ENCODE peak calls at places on chromosomes 4 and X, in ten cellular contexts. One of them, this sample, is unnamed.

GRCh38 chr4:911221-911751 is 20.8 kb downstream of the GAK start:
- DNase-seq in Kasumi-1: no peak
- DNase-seq in SK-MEL-5: no peak
- DNase-seq in transverse colon: no peak
- DNase-seq in GDM1: no peak
- DNase-seq in stimulated activated CD8-positive, alpha-beta memory T cell treated with anti-CD3 and anti-CD28 coated beads, Interleukin-4, amount 100 ng/mL, for 4 hours: no peak
- DNase-seq in HL-60: no peak
- DNase-seq in OCI-LY7: no peak
- DNase-seq in GM12865: no peak
- DNase-seq in NCI-H226: no peak
- DNase-seq in this sample: no peak

GRCh38 chr4:79472693-79473552 is 64.9 kb upstream of the GK2 start:
- DNase-seq in Kasumi-1: no peak
- DNase-seq in OCI-LY7: no peak
- DNase-seq in transverse colon: no peak
- DNase-seq in NCI-H226: no peak
- DNase-seq in GM12865: no peak
- DNase-seq in HL-60: no peak
- DNase-seq in SK-MEL-5: no peak
- DNase-seq in stimulated activated CD8-positive, alpha-beta memory T cell treated with anti-CD3 and anti-CD28 coated beads, Interleukin-4, amount 100 ng/mL, for 4 hours: no peak
- DNase-seq in GDM1: no peak
- DNase-seq in this sample: peak

GRCh38 chr4:144313370-144313769 is 172.9 kb upstream of the GYPA start:
- DNase-seq in transverse colon: no peak
- DNase-seq in GM12865: no peak
- DNase-seq in GDM1: no peak
- DNase-seq in Kasumi-1: no peak
- DNase-seq in NCI-H226: no peak
- DNase-seq in SK-MEL-5: no peak
- DNase-seq in OCI-LY7: no peak
- DNase-seq in HL-60: no peak
- DNase-seq in stimulated activated CD8-positive, alpha-beta memory T cell treated with anti-CD3 and anti-CD28 coated beads, Interleukin-4, amount 100 ng/mL, for 4 hours: no peak
- DNase-seq in this sample: no peak

GRCh38 chr4:23717528-23718248 is 172.2 kb downstream of the PPARGC1A start:
- DNase-seq in OCI-LY7: peak
- DNase-seq in Kasumi-1: peak
- DNase-seq in stimulated activated CD8-positive, alpha-beta memory T cell treated with anti-CD3 and anti-CD28 coated beads, Interleukin-4, amount 100 ng/mL, for 4 hours: no peak
- DNase-seq in GDM1: no peak
- DNase-seq in SK-MEL-5: peak
- DNase-seq in NCI-H226: peak
- DNase-seq in transverse colon: peak
- DNase-seq in GM12865: peak
- DNase-seq in HL-60: peak
- DNase-seq in this sample: peak

GRCh38 chr4:78057135-78057599 is at the start of gene FRAS1:
- DNase-seq in HL-60: no peak
- DNase-seq in OCI-LY7: peak
- DNase-seq in NCI-H226: peak
- DNase-seq in GM12865: no peak
- DNase-seq in Kasumi-1: peak
- DNase-seq in transverse colon: peak
- DNase-seq in GDM1: no peak
- DNase-seq in stimulated activated CD8-positive, alpha-beta memory T cell treated with anti-CD3 and anti-CD28 coated beads, Interleukin-4, amount 100 ng/mL, for 4 hours: no peak
- DNase-seq in SK-MEL-5: no peak
- DNase-seq in this sample: peak

GRCh38 chr4:155426953-155427352 is 50.2 kb upstream of the MAP9 start:
- DNase-seq in SK-MEL-5: no peak
- DNase-seq in stimulated activated CD8-positive, alpha-beta memory T cell treated with anti-CD3 and anti-CD28 coated beads, Interleukin-4, amount 100 ng/mL, for 4 hours: no peak
- DNase-seq in Kasumi-1: no peak
- DNase-seq in OCI-LY7: no peak
- DNase-seq in NCI-H226: no peak
- DNase-seq in HL-60: no peak
- DNase-seq in GM12865: no peak
- DNase-seq in GDM1: no peak
- DNase-seq in transverse colon: no peak
- DNase-seq in this sample: no peak

GRCh38 chrX:64570204-64570603 is 175.0 kb upstream of the MTMR8 start:
- DNase-seq in Kasumi-1: peak
- DNase-seq in OCI-LY7: peak
- DNase-seq in stimulated activated CD8-positive, alpha-beta memory T cell treated with anti-CD3 and anti-CD28 coated beads, Interleukin-4, amount 100 ng/mL, for 4 hours: no peak
- DNase-seq in SK-MEL-5: peak
- DNase-seq in transverse colon: no peak
- DNase-seq in GM12865: no peak
- DNase-seq in GDM1: no peak
- DNase-seq in HL-60: no peak
- DNase-seq in NCI-H226: no peak
- DNase-seq in this sample: no peak

GRCh38 chr4:44232262-44232661 is 216.3 kb downstream of the KCTD8 start:
- DNase-seq in stimulated activated CD8-positive, alpha-beta memory T cell treated with anti-CD3 and anti-CD28 coated beads, Interleukin-4, amount 100 ng/mL, for 4 hours: no peak
- DNase-seq in GDM1: no peak
- DNase-seq in NCI-H226: no peak
- DNase-seq in SK-MEL-5: no peak
- DNase-seq in GM12865: no peak
- DNase-seq in transverse colon: no peak
- DNase-seq in Kasumi-1: no peak
- DNase-seq in OCI-LY7: no peak
- DNase-seq in HL-60: no peak
- DNase-seq in this sample: no peak

GRCh38 chrX:11770320-11770719 is 12.3 kb downstream of the MSL3 start:
- DNase-seq in stimulated activated CD8-positive, alpha-beta memory T cell treated with anti-CD3 and anti-CD28 coated beads, Interleukin-4, amount 100 ng/mL, for 4 hours: no peak
- DNase-seq in transverse colon: peak
- DNase-seq in OCI-LY7: peak
- DNase-seq in HL-60: peak
- DNase-seq in GM12865: peak
- DNase-seq in SK-MEL-5: peak
- DNase-seq in NCI-H226: no peak
- DNase-seq in Kasumi-1: peak
- DNase-seq in GDM1: peak
- DNase-seq in this sample: peak

GRCh38 chr4:99723555-99724450 is 66.2 kb upstream of the C4orf54 start:
- DNase-seq in Kasumi-1: no peak
- DNase-seq in SK-MEL-5: peak
- DNase-seq in stimulated activated CD8-positive, alpha-beta memory T cell treated with anti-CD3 and anti-CD28 coated beads, Interleukin-4, amount 100 ng/mL, for 4 hours: no peak
- DNase-seq in OCI-LY7: no peak
- DNase-seq in HL-60: peak
- DNase-seq in NCI-H226: peak
- DNase-seq in GDM1: peak
- DNase-seq in transverse colon: peak
- DNase-seq in GM12865: no peak
- DNase-seq in this sample: peak

GRCh38 chr4:186588503-186588902 is 33.1 kb upstream of the MTNR1A start:
- DNase-seq in Kasumi-1: no peak
- DNase-seq in GDM1: no peak
- DNase-seq in GM12865: no peak
- DNase-seq in transverse colon: no peak
- DNase-seq in stimulated activated CD8-positive, alpha-beta memory T cell treated with anti-CD3 and anti-CD28 coated beads, Interleukin-4, amount 100 ng/mL, for 4 hours: no peak
- DNase-seq in NCI-H226: no peak
- DNase-seq in HL-60: no peak
- DNase-seq in OCI-LY7: no peak
- DNase-seq in SK-MEL-5: no peak
- DNase-seq in this sample: no peak

GRCh38 chr4:158161561-158162354 is 11.1 kb downstream of the GASK1B start:
- DNase-seq in SK-MEL-5: peak
- DNase-seq in GM12865: no peak
- DNase-seq in Kasumi-1: peak
- DNase-seq in transverse colon: no peak
- DNase-seq in NCI-H226: peak
- DNase-seq in HL-60: peak
- DNase-seq in OCI-LY7: no peak
- DNase-seq in stimulated activated CD8-positive, alpha-beta memory T cell treated with anti-CD3 and anti-CD28 coated beads, Interleukin-4, amount 100 ng/mL, for 4 hours: no peak
- DNase-seq in GDM1: peak
- DNase-seq in this sample: peak

GRCh38 chr4:169765845-169766244 is 8.1 kb upstream of the HPF1 start:
- DNase-seq in NCI-H226: no peak
- DNase-seq in OCI-LY7: no peak
- DNase-seq in HL-60: no peak
- DNase-seq in Kasumi-1: no peak
- DNase-seq in SK-MEL-5: no peak
- DNase-seq in stimulated activated CD8-positive, alpha-beta memory T cell treated with anti-CD3 and anti-CD28 coated beads, Interleukin-4, amount 100 ng/mL, for 4 hours: no peak
- DNase-seq in GM12865: no peak
- DNase-seq in transverse colon: no peak
- DNase-seq in GDM1: no peak
- DNase-seq in this sample: peak

GRCh38 chrX:42385730-42386129 is 392.2 kb downstream of the PPP1R2C start:
- DNase-seq in transverse colon: no peak
- DNase-seq in SK-MEL-5: peak
- DNase-seq in NCI-H226: no peak
- DNase-seq in HL-60: no peak
- DNase-seq in GM12865: no peak
- DNase-seq in OCI-LY7: no peak
- DNase-seq in stimulated activated CD8-positive, alpha-beta memory T cell treated with anti-CD3 and anti-CD28 coated beads, Interleukin-4, amount 100 ng/mL, for 4 hours: no peak
- DNase-seq in GDM1: no peak
- DNase-seq in Kasumi-1: no peak
- DNase-seq in this sample: peak

GRCh38 chrX:68163446-68163845 is 269.8 kb downstream of the OPHN1 start:
- DNase-seq in SK-MEL-5: no peak
- DNase-seq in stimulated activated CD8-positive, alpha-beta memory T cell treated with anti-CD3 and anti-CD28 coated beads, Interleukin-4, amount 100 ng/mL, for 4 hours: no peak
- DNase-seq in HL-60: no peak
- DNase-seq in GM12865: no peak
- DNase-seq in NCI-H226: peak
- DNase-seq in GDM1: no peak
- DNase-seq in transverse colon: no peak
- DNase-seq in OCI-LY7: no peak
- DNase-seq in Kasumi-1: no peak
- DNase-seq in this sample: peak

GRCh38 chrX:9153299-9153698 is 119.4 kb upstream of the FAM9B start:
- DNase-seq in OCI-LY7: no peak
- DNase-seq in HL-60: no peak
- DNase-seq in GDM1: no peak
- DNase-seq in SK-MEL-5: no peak
- DNase-seq in Kasumi-1: no peak
- DNase-seq in NCI-H226: peak
- DNase-seq in stimulated activated CD8-positive, alpha-beta memory T cell treated with anti-CD3 and anti-CD28 coated beads, Interleukin-4, amount 100 ng/mL, for 4 hours: no peak
- DNase-seq in GM12865: no peak
- DNase-seq in transverse colon: no peak
- DNase-seq in this sample: peak

GRCh38 chr4:183602444-183603102 is 56.4 kb downstream of the RWDD4 start:
- DNase-seq in GDM1: no peak
- DNase-seq in stimulated activated CD8-positive, alpha-beta memory T cell treated with anti-CD3 and anti-CD28 coated beads, Interleukin-4, amount 100 ng/mL, for 4 hours: no peak
- DNase-seq in OCI-LY7: no peak
- DNase-seq in Kasumi-1: no peak
- DNase-seq in SK-MEL-5: peak
- DNase-seq in HL-60: no peak
- DNase-seq in NCI-H226: no peak
- DNase-seq in GM12865: peak
- DNase-seq in transverse colon: no peak
- DNase-seq in this sample: peak

GRCh38 chrX:26918633-26919032 is 544.5 kb downstream of the PPP4R3C start:
- DNase-seq in HL-60: peak
- DNase-seq in GM12865: peak
- DNase-seq in OCI-LY7: peak
- DNase-seq in stimulated activated CD8-positive, alpha-beta memory T cell treated with anti-CD3 and anti-CD28 coated beads, Interleukin-4, amount 100 ng/mL, for 4 hours: no peak
- DNase-seq in transverse colon: no peak
- DNase-seq in SK-MEL-5: peak
- DNase-seq in Kasumi-1: peak
- DNase-seq in NCI-H226: no peak
- DNase-seq in GDM1: peak
- DNase-seq in this sample: peak

GRCh38 chr4:113955411-113955810 is 24.0 kb downstream of the ARSJ start:
- DNase-seq in OCI-LY7: no peak
- DNase-seq in GM12865: no peak
- DNase-seq in SK-MEL-5: no peak
- DNase-seq in HL-60: no peak
- DNase-seq in NCI-H226: no peak
- DNase-seq in GDM1: no peak
- DNase-seq in Kasumi-1: no peak
- DNase-seq in stimulated activated CD8-positive, alpha-beta memory T cell treated with anti-CD3 and anti-CD28 coated beads, Interleukin-4, amount 100 ng/mL, for 4 hours: no peak
- DNase-seq in transverse colon: no peak
- DNase-seq in this sample: no peak

GRCh38 chr4:128525939-128526630 is 238.5 kb upstream of the PGRMC2 start:
- DNase-seq in SK-MEL-5: no peak
- DNase-seq in GM12865: no peak
- DNase-seq in GDM1: no peak
- DNase-seq in Kasumi-1: no peak
- DNase-seq in OCI-LY7: no peak
- DNase-seq in stimulated activated CD8-positive, alpha-beta memory T cell treated with anti-CD3 and anti-CD28 coated beads, Interleukin-4, amount 100 ng/mL, for 4 hours: no peak
- DNase-seq in HL-60: no peak
- DNase-seq in NCI-H226: no peak
- DNase-seq in transverse colon: no peak
- DNase-seq in this sample: peak

GRCh38 chr4:80592950-80593349 is 257.4 kb downstream of the CFAP299 start:
- DNase-seq in GM12865: peak
- DNase-seq in SK-MEL-5: peak
- DNase-seq in HL-60: no peak
- DNase-seq in OCI-LY7: peak
- DNase-seq in transverse colon: no peak
- DNase-seq in NCI-H226: no peak
- DNase-seq in Kasumi-1: peak
- DNase-seq in GDM1: no peak
- DNase-seq in stimulated activated CD8-positive, alpha-beta memory T cell treated with anti-CD3 and anti-CD28 coated beads, Interleukin-4, amount 100 ng/mL, for 4 hours: no peak
- DNase-seq in this sample: no peak

GRCh38 chrX:69031181-69031580 is 134.1 kb downstream of the PJA1 start:
- DNase-seq in GDM1: no peak
- DNase-seq in OCI-LY7: no peak
- DNase-seq in NCI-H226: no peak
- DNase-seq in GM12865: no peak
- DNase-seq in transverse colon: no peak
- DNase-seq in HL-60: no peak
- DNase-seq in stimulated activated CD8-positive, alpha-beta memory T cell treated with anti-CD3 and anti-CD28 coated beads, Interleukin-4, amount 100 ng/mL, for 4 hours: no peak
- DNase-seq in SK-MEL-5: no peak
- DNase-seq in Kasumi-1: no peak
- DNase-seq in this sample: peak

This sample was measured in fibroblast of mammary gland.